ENCODE peak calls at places on chromosome 3, in five cellular contexts. One of them, this sample, is unnamed.

GRCh38 chr3:10194328-10195071 is 29.8 kb downstream of the IRAK2 start:
- DNase-seq in B cell: peak
- DNase-seq in effector memory CD8-positive, alpha-beta T cell: peak
- DNase-seq in esophagus squamous epithelium: no peak
- DNase-seq in ACHN: no peak
- DNase-seq in this sample: no peak

GRCh38 chr3:98763814-98764691 is 913 bp downstream of the ST3GAL6 start:
- DNase-seq in B cell: no peak
- DNase-seq in effector memory CD8-positive, alpha-beta T cell: no peak
- DNase-seq in esophagus squamous epithelium: no peak
- DNase-seq in ACHN: no peak
- DNase-seq in this sample: no peak

GRCh38 chr3:87309601-87310000 is 33.2 kb upstream of the POU1F1 start:
- DNase-seq in B cell: no peak
- DNase-seq in effector memory CD8-positive, alpha-beta T cell: no peak
- DNase-seq in esophagus squamous epithelium: no peak
- DNase-seq in ACHN: peak
- DNase-seq in this sample: no peak

GRCh38 chr3:135706758-135707375 is 258.7 kb upstream of the PPP2R3A start:
- DNase-seq in B cell: no peak
- DNase-seq in effector memory CD8-positive, alpha-beta T cell: no peak
- DNase-seq in esophagus squamous epithelium: no peak
- DNase-seq in ACHN: no peak
- DNase-seq in this sample: no peak

GRCh38 chr3:152259480-152259879 is 9.2 kb upstream of the MBNL1 start:
- DNase-seq in B cell: no peak
- DNase-seq in effector memory CD8-positive, alpha-beta T cell: no peak
- DNase-seq in esophagus squamous epithelium: no peak
- DNase-seq in ACHN: no peak
- DNase-seq in this sample: no peak

GRCh38 chr3:117202415-117202814 is 492.8 kb downstream of the TUSC7 start:
- DNase-seq in B cell: no peak
- DNase-seq in effector memory CD8-positive, alpha-beta T cell: no peak
- DNase-seq in esophagus squamous epithelium: no peak
- DNase-seq in ACHN: no peak
- DNase-seq in this sample: no peak

GRCh38 chr3:150721285-150722130 is 17.8 kb upstream of the ERICH6 start:
- DNase-seq in B cell: no peak
- DNase-seq in effector memory CD8-positive, alpha-beta T cell: peak
- DNase-seq in esophagus squamous epithelium: no peak
- DNase-seq in ACHN: peak
- DNase-seq in this sample: no peak

GRCh38 chr3:152021951-152022461 is 148.6 kb downstream of the SUCNR1 start:
- DNase-seq in B cell: no peak
- DNase-seq in effector memory CD8-positive, alpha-beta T cell: no peak
- DNase-seq in esophagus squamous epithelium: no peak
- DNase-seq in ACHN: no peak
- DNase-seq in this sample: no peak

GRCh38 chr3:23035927-23036640 is 167.0 kb upstream of the UBE2E2 start:
- DNase-seq in B cell: no peak
- DNase-seq in effector memory CD8-positive, alpha-beta T cell: no peak
- DNase-seq in esophagus squamous epithelium: no peak
- DNase-seq in ACHN: no peak
- DNase-seq in this sample: no peak

This sample was measured in cortex of kidney.